ENCODE peak calls at places on chromosomes 12 and 14, in six cellular contexts. B is NCI-H1092; P is H7; I is activated CD4-positive, alpha-beta T cell treated with anti-CD3 and anti-CD28 coated beads for 24 hours; Q is activated T-cell treated with anti-CD3 and anti-CD28 coated beads for 1 hour; Y is breast epithelium. G is an unnamed sample.

GRCh38 chr14:73754911-73755360 is 40.8 kb upstream of the PNMA1 start:
- DNase-seq in Q (no peak), P (peak), I (no peak), Y (peak), B (no peak), G (peak)

GRCh38 chr14:93944348-93945069 is 17.4 kb downstream of the FAM181A start:
- DNase-seq in Q (no peak), I (no peak), B (no peak), P (no peak), Y (no peak), G (no peak)

GRCh38 chr14:52936437-52936836 is 14.4 kb downstream of the FERMT2 start:
- DNase-seq in B (no peak), I (no peak), Q (no peak), P (peak), Y (no peak), G (no peak)

GRCh38 chr12:10982244-10982643 is 4.5 kb downstream of the TAS2R50 start:
- DNase-seq in P (no peak), I (no peak), B (no peak), Y (no peak), Q (no peak), G (peak)

GRCh38 chr14:89730692-89731091 is 223.8 kb downstream of the EFCAB11 start:
- DNase-seq in Y (no peak), Q (no peak), B (no peak), P (no peak), I (no peak), G (no peak)

GRCh38 chr12:32302218-32302826 is 97.0 kb upstream of the FGD4 start:
- DNase-seq in P (peak), Q (no peak), B (no peak), I (no peak), Y (no peak), G (peak)

GRCh38 chr12:12032771-12033588 is 37.8 kb upstream of the BCL2L14 start:
- DNase-seq in P (peak), I (peak), Q (peak), Y (peak), B (peak), G (peak)

GRCh38 chr14:69101331-69101826 is 51.5 kb downstream of the DCAF5 start:
- DNase-seq in Y (no peak), Q (no peak), B (no peak), P (peak), I (no peak), G (peak)

GRCh38 chr12:85829391-85829790 is 6.8 kb downstream of the RASSF9 start:
- DNase-seq in P (no peak), I (no peak), B (no peak), Y (no peak), Q (no peak), G (no peak)

GRCh38 chr12:124564232-124564958 is 3.0 kb downstream of the NCOR2 start:
- DNase-seq in Y (no peak), I (no peak), P (peak), Q (no peak), B (no peak), G (no peak)

GRCh38 chr12:30828686-30829085 is 73.9 kb upstream of the CAPRIN2 start:
- DNase-seq in B (no peak), P (peak), Y (no peak), Q (no peak), I (no peak), G (no peak)

GRCh38 chr14:72443991-72444431 is 449.9 kb downstream of the DPF3 start:
- DNase-seq in Q (no peak), Y (no peak), P (no peak), I (no peak), B (no peak), G (peak)

GRCh38 chr14:31426663-31427062 is 6.3 kb upstream of the HEATR5A start:
- DNase-seq in Q (no peak), I (no peak), Y (no peak), B (no peak), P (peak), G (no peak)

GRCh38 chr14:32509632-32510187 is 180.6 kb downstream of the AKAP6 start:
- DNase-seq in I (no peak), Q (no peak), B (no peak), Y (peak), P (no peak), G (no peak)

GRCh38 chr12:28767836-28768348 is 381.2 kb upstream of the FAR2 start:
- DNase-seq in Q (no peak), B (no peak), Y (no peak), I (no peak), P (no peak), G (no peak)

GRCh38 chr12:11771895-11772502 is 122.5 kb downstream of the ETV6 start:
- DNase-seq in B (no peak), Y (no peak), Q (no peak), I (no peak), P (no peak), G (peak)

GRCh38 chr12:70078161-70078560 is 165.1 kb upstream of the CNOT2 start:
- DNase-seq in Q (no peak), I (no peak), B (no peak), Y (no peak), P (no peak), G (no peak)

GRCh38 chr12:25054783-25055144 is 105.9 kb upstream of the BCAT1 start:
- DNase-seq in I (peak), Q (peak), P (no peak), Y (no peak), B (no peak), G (peak)

GRCh38 chr12:118850244-118850825 is 131.0 kb upstream of the SRRM4 start:
- DNase-seq in Y (no peak), P (peak), I (peak), B (no peak), Q (no peak), G (peak)

GRCh38 chr12:108033091-108033490 is 96.0 kb upstream of the WSCD2 start:
- DNase-seq in P (peak), B (no peak), I (no peak), Y (no peak), Q (no peak), G (no peak)

GRCh38 chr14:20976291-20976690 is 13.5 kb upstream of the METTL17 start:
- DNase-seq in Y (no peak), P (no peak), I (no peak), B (no peak), Q (no peak), G (no peak)

GRCh38 chr14:63933110-63933509 is 80.3 kb downstream of the SYNE2 start:
- DNase-seq in I (no peak), Q (no peak), B (no peak), Y (no peak), P (no peak), G (peak)

GRCh38 chr12:98645572-98646067 is 530 bp downstream of the APAF1 start:
- DNase-seq in P (peak), Q (peak), Y (no peak), I (no peak), B (no peak), G (peak)

GRCh38 chr14:70186826-70187483 is 1.8 kb downstream of the SLC8A3 start:
- DNase-seq in I (no peak), B (peak), P (peak), Q (no peak), Y (no peak), G (peak)

GRCh38 chr12:105107176-105107496 is 395 bp upstream of the WASHC4 start:
- DNase-seq in I (no peak), Y (no peak), P (no peak), B (no peak), Q (no peak), G (no peak)

GRCh38 chr12:43579240-43579639 is 27.2 kb upstream of the ADAMTS20 start:
- DNase-seq in P (no peak), B (no peak), Q (no peak), I (no peak), Y (no peak), G (no peak)